ENCODE peak calls at places on chromosomes 12 and 14, in five cellular contexts. C, A, G, K and S are unnamed samples.

GRCh38 chr12:26704684-26705475 is 128.1 kb downstream of the ITPR2 start:
- DNase-seq in C (no peak), A (no peak), G (peak; percentile 47), K (no peak), S (no peak)

GRCh38 chr12:103043531-103044445 is 86.3 kb downstream of the ASCL1 start:
- DNase-seq in C (no peak), A (no peak), G (no peak), K (no peak), S (no peak)

GRCh38 chr12:76470028-76470939 is 89.3 kb downstream of the OSBPL8 start:
- DNase-seq in C (no peak), A (no peak), G (peak; percentile 93), K (peak; percentile 83), S (peak; percentile 71)

GRCh38 chr12:132492522-132492921 is 2.6 kb downstream of the FBRSL1 start:
- DNase-seq in C (no peak), A (no peak), G (no peak), K (no peak), S (no peak)

GRCh38 chr12:85529896-85530295 is 249.9 kb downstream of the ALX1 start:
- DNase-seq in C (no peak), A (no peak), G (no peak), K (no peak), S (no peak)

GRCh38 chr12:126708492-126708896 is 1558.5 kb upstream of the TMEM132C start:
- DNase-seq in C (no peak), A (no peak), G (no peak), K (peak; percentile 35), S (peak; percentile 66)

GRCh38 chr14:75968461-75968860 is 13.3 kb downstream of the TGFB3 start:
- DNase-seq in C (no peak), A (no peak), G (no peak), K (peak; percentile 61), S (no peak)

GRCh38 chr14:106268013-106268727 is 741.8 kb downstream of the TMEM121 start:
- DNase-seq in C (no peak), A (no peak), G (no peak), K (no peak), S (no peak)

GRCh38 chr12:110281549-110282342 is 699 bp downstream of the ATP2A2 start:
- DNase-seq in C (peak; percentile 74), A (peak; percentile 55), G (peak; percentile 55), K (peak; percentile 56), S (no peak)

GRCh38 chr12:25200703-25201102 is 5.7 kb downstream of the ETFRF1 start:
- DNase-seq in C (no peak), A (no peak), G (peak; percentile 77), K (peak; percentile 29), S (peak; percentile 40)

GRCh38 chr12:52327086-52327829 is 6.1 kb upstream of the KRT83 start:
- DNase-seq in C (no peak), A (peak; percentile 53), G (peak; percentile 91), K (peak; percentile 92), S (peak; percentile 61)

GRCh38 chr12:32917094-32917611 is 20.6 kb upstream of the PKP2 start:
- DNase-seq in C (no peak), A (no peak), G (no peak), K (peak; percentile 75), S (peak; percentile 55)

GRCh38 chr14:76832503-76832988 is 6.3 kb downstream of the LRRC74A start:
- DNase-seq in C (no peak), A (no peak), G (no peak), K (peak; percentile 72), S (no peak)

GRCh38 chr12:20220339-20220738 is 148.0 kb upstream of the PDE3A start:
- DNase-seq in C (no peak), A (no peak), G (peak; percentile 34), K (peak; percentile 77), S (peak; percentile 40)

GRCh38 chr12:77116277-77116676 is 50.9 kb upstream of the E2F7 start:
- DNase-seq in C (no peak), A (no peak), G (peak; percentile 81), K (peak; percentile 22), S (no peak)

GRCh38 chr12:109209082-109209481 is 92.7 kb downstream of the ACACB start:
- DNase-seq in C (no peak), A (no peak), G (no peak), K (no peak), S (no peak)

GRCh38 chr12:126518596-126519200 is 1453.5 kb downstream of the AACS start:
- DNase-seq in C (no peak), A (no peak), G (no peak), K (peak; percentile 5), S (peak; percentile 18)

GRCh38 chr14:54226103-54226502 is 170.7 kb upstream of the CDKN3 start:
- DNase-seq in C (no peak), A (no peak), G (peak; percentile 20), K (peak; percentile 45), S (no peak)

GRCh38 chr12:5376591-5377207 is 55.2 kb upstream of the NTF3 start:
- DNase-seq in C (no peak), A (no peak), G (no peak), K (no peak), S (no peak)

GRCh38 chr12:14795028-14795448 is 8.2 kb downstream of the WBP11 start:
- DNase-seq in C (no peak), A (no peak), G (peak; percentile 75), K (peak; percentile 94), S (no peak)

GRCh38 chr12:80213246-80213645 is 113.9 kb downstream of the OTOGL start:
- DNase-seq in C (no peak), A (no peak), G (no peak), K (no peak), S (no peak)

GRCh38 chr12:107057071-107057834 is 36.1 kb downstream of the CRY1 start:
- DNase-seq in C (no peak), A (no peak), G (peak; percentile 33), K (peak; percentile 9), S (no peak)
- TF ChIP-seq CTCF in C (no peak), A (no peak), G (no peak), K (no peak), S (no peak)

GRCh38 chr12:88639361-88639760 is 59.1 kb upstream of the KITLG start:
- DNase-seq in C (no peak), A (no peak), G (peak; percentile 72), K (peak; percentile 31), S (no peak)
- H3K4me3 ChIP-seq in C (no peak overlapping the region), A (peak overlapping the region; percentile 6), G (peak overlapping the region; percentile 15), K (no peak overlapping the region), S (no peak overlapping the region)

GRCh38 chr14:59330455-59330854 is 134.7 kb downstream of the GPR135 start:
- DNase-seq in C (no peak), A (no peak), G (peak; percentile 53), K (no peak), S (no peak)
- TF ChIP-seq CTCF in C (no peak), A (no peak), G (peak; percentile 3), K (no peak), S (no peak)

DNA sequence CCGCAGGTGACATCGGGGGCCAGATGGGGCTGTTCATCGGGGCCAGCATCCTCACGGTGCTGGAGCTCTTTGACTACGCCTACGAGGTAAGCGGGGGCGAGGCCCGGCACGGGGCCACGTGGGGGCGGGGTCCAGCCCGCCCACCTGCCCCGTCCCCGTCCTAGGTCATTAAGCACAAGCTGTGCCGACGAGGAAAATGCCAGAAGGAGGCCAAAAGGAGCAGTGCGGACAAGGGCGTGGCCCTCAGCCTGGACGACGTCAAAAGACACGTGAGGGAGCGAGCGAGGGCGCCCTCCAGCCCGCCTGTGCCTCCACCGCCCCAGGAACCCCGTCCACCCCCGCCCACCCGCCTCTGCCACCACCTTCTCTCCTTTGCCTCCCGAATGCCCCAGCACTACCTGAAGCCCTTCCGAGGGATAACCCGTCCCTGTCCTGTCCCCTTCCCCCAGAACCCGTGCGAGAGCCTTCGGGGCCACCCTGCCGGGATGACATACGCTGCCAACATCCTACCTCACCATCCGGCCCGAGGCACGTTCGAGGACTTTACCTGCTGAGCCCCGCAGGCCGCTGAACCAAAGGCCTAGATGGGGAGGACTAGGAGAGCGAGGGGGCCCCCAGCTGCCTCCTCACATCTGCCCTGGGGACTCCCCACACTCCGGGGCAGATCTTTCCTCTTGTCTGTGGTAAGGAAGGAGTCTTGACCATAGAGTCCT is 3.9 kb upstream of the SMARCD1 start:
- DNase-seq in C (peak; percentile 50), A (no peak), G (no peak), K (no peak), S (no peak)
- H3K4me3 ChIP-seq in C (no peak overlapping the region), A (no peak overlapping the region), G (no peak overlapping the region), K (no peak overlapping the region), S (no peak overlapping the region)

GRCh38 chr14:94143239-94143638 is 13.8 kb upstream of the IFI27L2 start:
- DNase-seq in C (no peak), A (no peak), G (no peak), K (no peak), S (no peak)
- TF ChIP-seq CTCF in C (no peak), A (peak; percentile 21), G (peak; percentile 30), K (peak; percentile 32), S (peak; percentile 51)

DNA sequence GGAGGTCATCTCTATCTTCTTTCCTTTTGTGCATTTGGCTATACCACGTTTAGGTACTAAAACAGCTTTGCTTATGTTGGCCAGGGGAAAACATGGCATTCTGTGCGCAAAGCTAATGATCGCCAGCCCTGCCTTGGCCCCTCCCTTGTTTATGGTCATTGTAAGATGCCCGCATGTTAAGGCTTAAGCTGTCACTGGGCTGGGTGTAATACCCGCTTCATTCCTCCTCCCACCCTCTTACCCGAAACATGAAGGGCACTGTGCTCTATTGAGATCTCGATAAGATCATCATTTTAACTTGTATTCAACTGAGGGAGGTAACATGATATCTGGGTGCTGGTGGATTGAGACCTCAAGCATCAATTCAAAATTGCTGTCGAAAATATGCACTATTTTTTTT is 34.7 kb downstream of the BRI3BP start:
- DNase-seq in C (no peak), A (no peak), G (no peak), K (no peak), S (no peak)
- H3K4me3 ChIP-seq in C (no peak overlapping the region), A (no peak overlapping the region), G (no peak overlapping the region), K (no peak overlapping the region), S (no peak overlapping the region)